ENCODE peak calls at places on chromosomes 16 and 17, in nine cellular contexts. E is fibroblast of the conjunctiva; D is left ventricle myocardium inferior; X is lower leg skin; C is NB4; F is kidney glomerular epithelial cell; Z is activated CD8-positive, alpha-beta T cell treated with anti-CD3 and anti-CD28 coated beads, Interleukin-2, amount 10 ng/mL, durations not matched to agents 7 days and 5 days; J is NCI-H1092 treated with DMSO at 0.1 percent for 48 hours; A is mucosa of gallbladder. M is an unnamed sample.

GRCh38 chr17:50768348-50768761 is 1.0 kb upstream of the ANKRD40CL start:
- DNase-seq in E (no peak), C (no peak), D (no peak), F (no peak), J (no peak), A (peak; percentile 94), X (peak; percentile 86), Z (no peak), M (no peak)

GRCh38 chr16:81694494-81695285 is 84.4 kb upstream of the PLCG2 start:
- DNase-seq in E (no peak), C (no peak), J (peak; percentile 67), D (no peak), F (no peak), X (no peak), A (no peak), Z (no peak), M (no peak)

GRCh38 chr17:74042241-74042640 is 161.2 kb upstream of the RPL38 start:
- DNase-seq in C (no peak), D (no peak), E (no peak), J (no peak), X (no peak), Z (no peak), A (no peak), F (no peak), M (no peak)

GRCh38 chr17:72142614-72143013 is 21.8 kb downstream of the SOX9 start:
- DNase-seq in A (no peak), X (no peak), E (no peak), Z (no peak), C (no peak), F (no peak), D (no peak), J (no peak), M (no peak)

GRCh38 chr17:43598359-43599045 is 52.4 kb upstream of the ETV4 start:
- DNase-seq in F (no peak), D (no peak), J (no peak), Z (no peak), C (no peak), E (no peak), X (no peak), A (no peak), M (no peak)

GRCh38 chr16:85296859-85297698 is 184.8 kb upstream of the CIBAR2 start:
- DNase-seq in D (no peak), A (peak; percentile 46), E (no peak), J (peak; percentile 24), C (peak; percentile 63), Z (peak; percentile 72), X (no peak), F (no peak), M (no peak)

GRCh38 chr17:40071720-40072480 is 9.1 kb downstream of the THRA start:
- DNase-seq in X (peak; percentile 96), D (peak; percentile 76), E (no peak), C (peak; percentile 40), Z (no peak), J (peak; percentile 96), F (peak; percentile 27), A (peak; percentile 82), M (no peak)

GRCh38 chr16:57166951-57167350 is 18.9 kb downstream of the PSME3IP1 start:
- DNase-seq in J (no peak), X (no peak), F (peak; percentile 38), Z (no peak), D (no peak), C (no peak), E (peak; percentile 57), A (no peak), M (peak; percentile 35)

GRCh38 chr16:19588661-19589060 is 33.2 kb downstream of the VPS35L start:
- DNase-seq in A (no peak), D (no peak), X (no peak), F (no peak), Z (no peak), J (no peak), C (no peak), E (no peak), M (no peak)

GRCh38 chr16:56372938-56373337 is 52.4 kb downstream of the AMFR start:
- DNase-seq in A (no peak), E (no peak), C (no peak), D (no peak), J (no peak), X (no peak), F (no peak), Z (no peak), M (no peak)

GRCh38 chr16:49643429-49644142 is 212.3 kb downstream of the ZNF423 start:
- DNase-seq in J (no peak), Z (no peak), E (no peak), C (no peak), X (no peak), A (no peak), D (no peak), F (peak; percentile 82), M (peak; percentile 67)

GRCh38 chr17:77543779-77544178 is 403.0 kb downstream of the SEC14L1 start:
- DNase-seq in J (no peak), Z (no peak), C (no peak), A (no peak), F (no peak), D (no peak), E (no peak), X (no peak), M (no peak)

GRCh38 chr16:56988948-56989945 is at the start of gene NLRC5:
- DNase-seq in Z (peak; percentile 95), X (peak; percentile 97), E (peak; percentile 58), A (peak; percentile 91), J (peak; percentile 66), C (peak; percentile 90), F (peak; percentile 54), D (peak; percentile 85), M (no peak)

GRCh38 chr16:80369559-80369958 is 171.2 kb upstream of the DYNLRB2 start:
- DNase-seq in C (peak; percentile 8), X (no peak), J (peak; percentile 31), Z (no peak), E (peak; percentile 37), A (peak; percentile 46), F (peak; percentile 78), D (no peak), M (peak; percentile 12)

GRCh38 chr16:79933586-79933985 is 333.0 kb upstream of the MAF start:
- DNase-seq in D (no peak), C (no peak), F (no peak), J (no peak), X (no peak), Z (no peak), E (no peak), A (no peak), M (no peak)

GRCh38 chr17:43998552-43998951 is 5.9 kb upstream of the NAGS start:
- DNase-seq in Z (no peak), J (no peak), F (no peak), C (peak; percentile 65), A (no peak), E (no peak), X (no peak), D (no peak), M (no peak)